ENCODE peak calls at places on chromosome 3, in five cellular contexts. M, V, R, W and K are unnamed samples.

GRCh38 chr3:180223268-180223667 is 186.5 kb upstream of the PEX5L start:
- DNase-seq in M (no peak), V (no peak), R (no peak), W (no peak), K (no peak)

GRCh38 chr3:49805367-49805782 is 2.3 kb downstream of the INKA1 start:
- DNase-seq in M (no peak), V (no peak), R (peak), W (peak), K (no peak)

GRCh38 chr3:43960448-43960840 is 269.7 kb downstream of the ABHD5 start:
- DNase-seq in M (no peak), V (no peak), R (peak), W (peak), K (no peak)

GRCh38 chr3:106514431-106514830 is 645.6 kb upstream of the CBLB start:
- DNase-seq in M (no peak), V (no peak), R (no peak), W (no peak), K (no peak)

GRCh38 chr3:185549111-185549510 is 3.3 kb downstream of the LIPH start:
- DNase-seq in M (no peak), V (no peak), R (no peak), W (peak), K (peak)

GRCh38 chr3:150497956-150498355 is 48.3 kb downstream of the SERP1 start:
- DNase-seq in M (no peak), V (no peak), R (no peak), W (peak), K (peak)

GRCh38 chr3:63521657-63522056 is 130.8 kb upstream of the SNTN start:
- DNase-seq in M (no peak), V (no peak), R (no peak), W (no peak), K (no peak)

GRCh38 chr3:115134648-115135347 is 12.3 kb downstream of the ZBTB20 start:
- DNase-seq in M (no peak), V (no peak), R (no peak), W (no peak), K (no peak)

GRCh38 chr3:193711523-193711963 is 118.5 kb downstream of the OPA1 start:
- DNase-seq in M (peak), V (no peak), R (no peak), W (no peak), K (no peak)

GRCh38 chr3:182710557-182711157 is 82.6 kb upstream of the ATP11B start:
- DNase-seq in M (peak), V (peak), R (peak), W (peak), K (peak)

GRCh38 chr3:117589454-117589853 is 879.9 kb downstream of the TUSC7 start:
- DNase-seq in M (peak), V (peak), R (peak), W (no peak), K (no peak)

GRCh38 chr3:58631742-58632141 is 34.8 kb downstream of the FAM3D start:
- DNase-seq in M (no peak), V (no peak), R (no peak), W (no peak), K (no peak)

GRCh38 chr3:192170659-192171058 is 556.7 kb downstream of the FGF12 start:
- DNase-seq in M (no peak), V (no peak), R (no peak), W (no peak), K (peak)

GRCh38 chr3:21274000-21274671 is 476.9 kb downstream of the ZNF385D start:
- DNase-seq in M (no peak), V (no peak), R (no peak), W (peak), K (no peak)

GRCh38 chr3:98038876-98039275 is 3.8 kb upstream of the GABRR3 start:
- DNase-seq in M (no peak), V (no peak), R (no peak), W (no peak), K (no peak)

GRCh38 chr3:177282028-177282655 is 84.9 kb upstream of the TBL1XR1 start:
- DNase-seq in M (no peak), V (no peak), R (no peak), W (no peak), K (no peak)

GRCh38 chr3:72347819-72348319 is 500.4 kb downstream of the SHQ1 start:
- DNase-seq in M (peak), V (peak), R (peak), W (peak), K (peak)

GRCh38 chr3:141646760-141647561 is 91.1 kb upstream of the RNF7 start:
- DNase-seq in M (peak), V (peak), R (peak), W (peak), K (peak)

GRCh38 chr3:45841701-45842491 is at the start of gene LZTFL1:
- DNase-seq in M (peak), V (peak), R (peak), W (peak), K (peak)

GRCh38 chr3:4976109-4976508 is 3.1 kb upstream of the BHLHE40 start:
- DNase-seq in M (peak), V (peak), R (peak), W (peak), K (peak)

GRCh38 chr3:62956411-62956810 is 81.2 kb upstream of the CADPS start:
- DNase-seq in M (no peak), V (no peak), R (no peak), W (no peak), K (no peak)

GRCh38 chr3:129608936-129609590 is 2.6 kb upstream of the PLXND1 start:
- DNase-seq in M (no peak), V (no peak), R (no peak), W (no peak), K (no peak)

GRCh38 chr3:129607391-129608068 is 1.1 kb upstream of the PLXND1 start:
- DNase-seq in M (no peak), V (no peak), R (no peak), W (no peak), K (no peak)

GRCh38 chr3:129609591-129610169 is 3.2 kb upstream of the PLXND1 start:
- DNase-seq in M (no peak), V (no peak), R (no peak), W (no peak), K (no peak)

GRCh38 chr3:129606522-129607390 is at the start of gene PLXND1:
- DNase-seq in M (peak), V (peak), R (peak), W (peak), K (peak)

GRCh38 chr3:129608087-129608935 is 1.8 kb upstream of the PLXND1 start:
- DNase-seq in M (peak), V (peak), R (no peak), W (peak), K (peak)
- TF ChIP-seq CTCF in M (peak), V (peak), R (peak), W (peak), K (peak)

GRCh38 chr3:47007482-47008257 is 28.2 kb downstream of the NBEAL2 start:
- DNase-seq in M (no peak), V (no peak), R (no peak), W (no peak), K (no peak)

GRCh38 chr3:47009225-47010049 is 30.0 kb downstream of the NBEAL2 start:
- DNase-seq in M (peak), V (peak), R (peak), W (no peak), K (peak)

GRCh38 chr3:47010050-47010712 is 30.7 kb downstream of the NBEAL2 start:
- DNase-seq in M (no peak), V (no peak), R (no peak), W (no peak), K (no peak)

GRCh38 chr3:47008258-47008671 is 28.8 kb downstream of the NBEAL2 start:
- DNase-seq in M (no peak), V (no peak), R (no peak), W (no peak), K (no peak)

GRCh38 chr3:47008851-47009224 is 29.4 kb downstream of the NBEAL2 start:
- DNase-seq in M (no peak), V (no peak), R (no peak), W (no peak), K (no peak)
- H3K27ac ChIP-seq in M (no peak), V (no peak), R (no peak), W (no peak), K (no peak)

GRCh38 chr3:9111349-9112265 is 137.8 kb downstream of the SRGAP3 start:
- DNase-seq in M (no peak), V (peak), R (no peak), W (no peak), K (no peak)
- TF ChIP-seq CTCF in M (peak), V (peak), R (peak), W (peak), K (peak)

GRCh38 chr3:119579366-119580147 is at the start of gene ADPRH:
- DNase-seq in M (peak), V (peak), R (peak), W (peak), K (peak)

GRCh38 chr3:119585193-119585592 is 5.9 kb downstream of the ADPRH start:
- DNase-seq in M (no peak), V (no peak), R (no peak), W (no peak), K (no peak)

GRCh38 chr3:119582178-119582577 is 2.9 kb downstream of the ADPRH start:
- DNase-seq in M (no peak), V (no peak), R (no peak), W (no peak), K (peak)

GRCh38 chr3:119575507-119575906 is 3.8 kb upstream of the ADPRH start:
- DNase-seq in M (no peak), V (no peak), R (no peak), W (peak), K (no peak)

DNA sequence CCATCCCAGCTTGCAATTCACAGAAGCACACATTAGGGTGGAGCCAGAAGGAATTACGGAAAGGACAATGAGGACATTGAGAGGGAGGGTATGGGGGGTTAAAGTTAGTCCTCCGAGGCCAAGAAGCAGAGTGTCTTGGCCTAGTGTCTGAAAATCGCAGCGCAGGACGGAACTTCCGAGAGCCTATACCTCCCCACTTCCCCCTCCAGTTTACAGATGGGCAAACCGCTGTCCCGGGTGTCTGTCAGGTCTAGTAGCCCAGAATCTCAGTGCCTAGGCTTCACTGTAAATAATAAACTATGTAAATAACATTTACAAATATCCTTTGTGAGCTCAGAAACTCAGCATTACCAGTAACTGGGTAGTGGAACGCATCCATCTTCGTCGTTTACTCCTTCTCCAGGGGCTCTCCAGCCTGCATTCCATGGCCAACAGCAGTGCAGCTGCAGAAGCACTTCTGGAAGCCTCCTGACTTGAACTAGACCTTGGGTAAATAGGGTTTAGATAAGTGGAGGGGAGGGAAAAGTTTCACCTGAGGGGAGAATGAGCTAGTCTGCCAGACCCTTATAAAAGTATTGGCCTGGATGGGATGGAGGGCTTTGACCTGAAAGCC is 962 bp downstream of the ADPRH start:
- DNase-seq in M (peak), V (peak), R (peak), W (no peak), K (no peak)
- H3K27ac ChIP-seq in M (no peak), V (no peak), R (peak), W (peak), K (peak)

GRCh38 chr3:195467641-195468390 is 25.0 kb upstream of the ACAP2 start:
- DNase-seq in M (no peak), V (no peak), R (no peak), W (no peak), K (peak)

GRCh38 chr3:195462308-195462610 is 19.4 kb upstream of the ACAP2 start:
- DNase-seq in M (no peak), V (no peak), R (no peak), W (peak), K (peak)

GRCh38 chr3:195468391-195468776 is 25.6 kb upstream of the ACAP2 start:
- DNase-seq in M (no peak), V (no peak), R (no peak), W (no peak), K (no peak)

GRCh38 chr3:195468841-195469240 is 26.0 kb upstream of the ACAP2 start:
- DNase-seq in M (no peak), V (no peak), R (no peak), W (no peak), K (no peak)

DNA sequence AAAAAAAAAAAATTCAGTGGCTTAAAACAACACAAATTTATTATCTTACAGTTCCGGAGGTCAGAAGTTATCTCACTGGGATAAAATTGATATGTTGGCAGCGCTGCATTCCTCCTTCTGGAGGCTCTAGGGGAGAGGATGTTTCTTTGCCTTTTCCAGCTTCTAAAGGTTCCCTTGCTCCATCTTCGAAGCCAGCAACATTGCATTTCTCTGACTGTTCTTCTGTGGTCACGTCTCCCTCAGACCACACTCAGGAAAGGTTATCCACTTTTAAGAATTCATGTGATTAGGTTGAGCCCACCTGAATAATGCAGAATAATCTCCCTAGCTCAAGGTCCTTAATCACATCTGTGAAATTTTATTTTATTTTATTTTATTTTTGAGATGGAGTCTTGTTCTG is 23.4 kb upstream of the ACAP2 start:
- DNase-seq in M (no peak), V (no peak), R (no peak), W (no peak), K (no peak)
- TF ChIP-seq CTCF in M (no peak), V (no peak), R (no peak), W (no peak), K (no peak)

GRCh38 chr3:38648024-38648658 is 1.3 kb downstream of the SCN5A start:
- DNase-seq in M (no peak), V (no peak), R (no peak), W (no peak), K (no peak)

GRCh38 chr3:38646630-38647029 is 2.9 kb downstream of the SCN5A start:
- DNase-seq in M (peak), V (peak), R (no peak), W (peak), K (no peak)

GRCh38 chr3:38648659-38649499 is 608 bp downstream of the SCN5A start:
- DNase-seq in M (no peak), V (peak), R (no peak), W (no peak), K (no peak)

GRCh38 chr3:38646062-38646461 is 3.4 kb downstream of the SCN5A start:
- DNase-seq in M (no peak), V (no peak), R (no peak), W (no peak), K (no peak)

DNA sequence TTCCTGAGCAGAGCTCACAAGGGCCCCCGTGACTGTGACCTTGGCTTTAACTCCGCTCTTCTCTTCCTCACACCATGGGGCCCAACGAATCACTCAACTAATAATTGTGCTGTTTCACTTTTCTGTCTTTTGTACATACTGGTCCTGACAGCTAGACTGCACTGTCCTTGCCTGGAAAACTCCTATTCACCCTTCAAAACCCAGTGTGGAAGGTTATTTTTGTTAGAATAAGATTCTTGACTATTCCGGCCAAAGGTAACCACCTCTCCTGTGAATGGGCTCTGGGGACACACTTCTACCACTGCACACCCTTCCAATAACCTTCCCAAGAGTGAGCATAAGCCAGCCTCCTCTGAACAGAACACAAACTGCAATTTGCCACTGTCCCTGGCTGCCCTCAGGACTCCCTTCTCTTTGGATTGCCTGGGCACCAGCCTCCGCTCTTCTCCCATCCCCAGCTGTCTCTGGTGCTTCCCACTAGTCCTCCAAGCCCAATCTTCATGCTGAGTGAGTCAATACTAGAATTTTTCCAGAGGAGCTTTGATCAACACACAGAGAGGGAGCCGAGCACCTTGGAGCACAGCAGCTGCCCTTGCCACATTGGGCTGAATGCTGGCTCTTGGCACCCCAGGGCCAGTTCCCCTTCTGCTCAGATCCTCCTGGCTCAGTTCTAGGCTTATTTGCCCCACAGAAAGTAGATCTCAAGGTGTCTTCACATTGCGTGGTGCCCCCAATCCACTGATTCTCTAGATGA is 2.1 kb downstream of the SCN5A start:
- DNase-seq in M (no peak), V (no peak), R (no peak), W (no peak), K (no peak)
- H3K27ac ChIP-seq in M (no peak), V (no peak), R (no peak), W (no peak), K (no peak)

GRCh38 chr3:33318709-33319380 is 41.6 kb downstream of the FBXL2 start:
- DNase-seq in M (no peak), V (peak), R (peak), W (peak), K (no peak)
- TF ChIP-seq CTCF in M (peak), V (peak), R (peak), W (peak), K (peak)

GRCh38 chr3:173912126-173912525 is 514.6 kb downstream of the NLGN1 start:
- DNase-seq in M (no peak), V (no peak), R (no peak), W (no peak), K (peak)
- H3K27ac ChIP-seq in M (no peak), V (peak), R (no peak), W (no peak), K (no peak)

GRCh38 chr3:123724306-123724705 is 139.5 kb upstream of the HACD2 start:
- DNase-seq in M (peak), V (peak), R (no peak), W (peak), K (no peak)

GRCh38 chr3:123723527-123724168 is 138.8 kb upstream of the HACD2 start:
- DNase-seq in M (peak), V (peak), R (peak), W (peak), K (peak)

GRCh38 chr3:123728991-123729390 is 144.1 kb upstream of the HACD2 start:
- DNase-seq in M (no peak), V (no peak), R (no peak), W (no peak), K (no peak)

GRCh38 chr3:123728014-123728413 is 143.2 kb upstream of the HACD2 start:
- DNase-seq in M (no peak), V (no peak), R (no peak), W (no peak), K (no peak)

DNA sequence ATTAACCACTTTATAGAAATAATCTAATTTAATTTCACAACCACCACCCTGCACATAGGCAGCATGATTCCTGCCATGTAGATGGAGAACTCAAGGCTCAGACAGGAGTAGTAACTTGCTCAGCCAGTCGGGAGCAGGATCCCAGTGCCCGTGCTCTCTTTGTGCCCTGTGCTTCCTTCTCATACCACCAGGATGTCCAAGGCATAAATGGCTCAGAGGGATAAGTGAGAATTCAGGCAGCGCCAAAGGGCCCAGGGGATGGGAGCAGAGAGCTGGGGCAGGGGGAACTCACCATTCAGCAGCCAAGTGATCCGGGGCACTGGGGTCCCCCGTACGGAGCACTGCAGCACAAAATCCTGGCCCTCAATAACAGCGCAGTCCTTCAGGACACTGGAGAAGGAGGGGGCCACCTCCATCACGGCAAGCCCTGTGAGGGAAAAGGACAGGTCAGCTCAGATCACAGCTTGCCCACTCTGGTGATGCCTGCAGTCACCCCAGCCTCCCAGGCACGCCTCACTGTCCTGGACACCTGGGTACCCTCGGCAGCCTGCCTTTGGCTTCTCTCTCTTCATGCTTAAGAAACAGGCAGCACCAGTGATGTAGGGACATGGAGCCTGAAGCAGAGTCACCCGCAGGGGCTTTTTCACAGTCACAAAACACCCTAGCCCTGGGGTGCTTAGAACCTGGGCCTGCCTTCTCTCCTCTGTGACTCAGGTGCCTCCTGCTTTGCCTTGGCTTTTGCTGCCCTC is 141.0 kb upstream of the HACD2 start:
- DNase-seq in M (no peak), V (peak), R (no peak), W (no peak), K (no peak)
- TF ChIP-seq CTCF in M (peak), V (peak), R (no peak), W (peak), K (no peak)

GRCh38 chr3:110343376-110343775 is 728.2 kb upstream of the NECTIN3 start:
- DNase-seq in M (peak), V (no peak), R (peak), W (peak), K (peak)
- H3K27ac ChIP-seq in M (no peak), V (no peak), R (no peak), W (no peak), K (no peak)